ENCODE peak calls at places on chromosomes 11 and 22, in four cellular contexts. G is sigmoid colon; Y is ovary; U is CD8-positive, alpha-beta memory T cell. W is an unnamed sample.

GRCh38 chr11:110587129-110587528 is 125.1 kb downstream of the ARHGAP20 start:
- DNase-seq in G (no peak), Y (no peak), U (no peak), W (no peak)

GRCh38 chr22:31210830-31211503 is 1.1 kb upstream of the LIMK2 start:
- DNase-seq in G (no peak), Y (no peak), U (no peak), W (no peak)

GRCh38 chr11:111528557-111528956 is 12.0 kb upstream of the LAYN start:
- DNase-seq in G (no peak), Y (no peak), U (peak; percentile 18), W (no peak)

GRCh38 chr22:44700456-44700855 is 1.5 kb upstream of the PRR5 start:
- DNase-seq in G (no peak), Y (no peak), U (no peak), W (no peak)

GRCh38 chr11:46560300-46561025 is 33.4 kb downstream of the AMBRA1 start:
- DNase-seq in G (no peak), Y (no peak), U (no peak), W (no peak)

GRCh38 chr11:65214212-65214845 is 32.6 kb downstream of the CAPN1 start:
- DNase-seq in G (no peak), Y (no peak), U (no peak), W (no peak)

GRCh38 chr11:103397369-103397768 is 288.1 kb downstream of the DYNC2H1 start:
- DNase-seq in G (no peak), Y (no peak), U (no peak), W (no peak)

GRCh38 chr11:26985941-26986340 is 8.0 kb upstream of the FIBIN start:
- DNase-seq in G (no peak), Y (no peak), U (no peak), W (no peak)

GRCh38 chr22:32106930-32107329 is 52.2 kb downstream of the C22orf42 start:
- DNase-seq in G (no peak), Y (no peak), U (no peak), W (no peak)

GRCh38 chr22:31538815-31539214 is 42.5 kb downstream of the SFI1 start:
- DNase-seq in G (no peak), Y (no peak), U (no peak), W (no peak)

GRCh38 chr11:118622376-118623290 is 15.2 kb downstream of the PHLDB1 start:
- DNase-seq in G (no peak), Y (no peak), U (no peak), W (peak; percentile 45)

GRCh38 chr22:30204015-30204741 is 42.4 kb downstream of the LIF start:
- DNase-seq in G (no peak), Y (no peak), U (no peak), W (peak; percentile 6)

GRCh38 chr11:961921-962320 is 36.3 kb downstream of the AP2A2 start:
- DNase-seq in G (no peak), Y (no peak), U (no peak), W (no peak)

GRCh38 chr11:73159981-73160777 is 18.1 kb upstream of the FCHSD2 start:
- DNase-seq in G (peak; percentile 52), Y (no peak), U (no peak), W (no peak)

GRCh38 chr22:49576241-49577141 is 251.2 kb downstream of the BRD1 start:
- DNase-seq in G (peak; percentile 52), Y (no peak), U (no peak), W (no peak)

GRCh38 chr11:65185869-65186341 is 4.2 kb downstream of the CAPN1 start:
- DNase-seq in G (no peak), Y (no peak), U (no peak), W (no peak)

GRCh38 chr11:115652501-115652900 is 148.3 kb upstream of the CADM1 start:
- DNase-seq in G (no peak), Y (no peak), U (no peak), W (no peak)
- H3K27ac ChIP-seq in G (no peak overlapping the region), Y (no peak overlapping the region), U (no peak overlapping the region), W (no peak overlapping the region)

GRCh38 chr22:11042116-11042515 is 4485.9 kb upstream of the OR11H1 start:
- DNase-seq in G (no peak), Y (no peak), U (no peak), W (no peak)
- H3K9me3 ChIP-seq in G (peaks cover 19% of the 10 kb centered on the region), Y (peaks cover 9% of the 10 kb centered on the region), U (peaks cover 4% of the 10 kb centered on the region), W (no peaks in the 10 kb centered on the region)

DNA sequence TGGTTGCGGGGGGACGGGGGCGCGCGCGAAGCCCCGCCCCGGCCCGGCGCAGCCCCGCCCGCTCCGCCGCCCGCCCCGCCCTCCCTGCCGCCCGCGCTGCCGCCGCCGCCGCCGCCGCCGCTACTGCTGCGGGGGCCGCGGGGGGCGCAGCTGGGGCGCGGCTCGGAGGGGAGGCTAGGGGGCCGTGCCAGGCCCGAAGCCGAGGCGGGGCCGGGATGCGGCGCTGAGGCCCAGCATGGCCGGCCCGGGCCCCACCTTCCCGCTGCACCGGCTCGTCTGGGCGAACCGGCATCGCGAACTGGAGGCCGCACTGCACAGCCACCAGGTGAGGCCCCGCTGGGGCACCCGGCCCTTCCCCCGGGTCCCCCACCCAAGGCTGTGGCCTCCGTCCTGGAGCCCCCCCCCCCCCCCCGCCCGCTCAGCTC is at the start of gene ANKRD13D:
- DNase-seq in G (peak; percentile 73), Y (no peak), U (no peak), W (no peak)
- H3K4me1 ChIP-seq in G (peaks cover 35% of the 10 kb centered on the region), Y (peaks cover 7% of the 10 kb centered on the region), U (peaks cover 77% of the 10 kb centered on the region), W (peaks cover 12% of the 10 kb centered on the region)

GRCh38 chr11:134518616-134519389 is 106.8 kb upstream of the B3GAT1 start:
- DNase-seq in G (peak; percentile 32), Y (no peak), U (no peak), W (peak; percentile 34)
- H3K27ac ChIP-seq in G (no peak overlapping the region), Y (no peak overlapping the region), U (no peak overlapping the region), W (no peak overlapping the region)

DNA sequence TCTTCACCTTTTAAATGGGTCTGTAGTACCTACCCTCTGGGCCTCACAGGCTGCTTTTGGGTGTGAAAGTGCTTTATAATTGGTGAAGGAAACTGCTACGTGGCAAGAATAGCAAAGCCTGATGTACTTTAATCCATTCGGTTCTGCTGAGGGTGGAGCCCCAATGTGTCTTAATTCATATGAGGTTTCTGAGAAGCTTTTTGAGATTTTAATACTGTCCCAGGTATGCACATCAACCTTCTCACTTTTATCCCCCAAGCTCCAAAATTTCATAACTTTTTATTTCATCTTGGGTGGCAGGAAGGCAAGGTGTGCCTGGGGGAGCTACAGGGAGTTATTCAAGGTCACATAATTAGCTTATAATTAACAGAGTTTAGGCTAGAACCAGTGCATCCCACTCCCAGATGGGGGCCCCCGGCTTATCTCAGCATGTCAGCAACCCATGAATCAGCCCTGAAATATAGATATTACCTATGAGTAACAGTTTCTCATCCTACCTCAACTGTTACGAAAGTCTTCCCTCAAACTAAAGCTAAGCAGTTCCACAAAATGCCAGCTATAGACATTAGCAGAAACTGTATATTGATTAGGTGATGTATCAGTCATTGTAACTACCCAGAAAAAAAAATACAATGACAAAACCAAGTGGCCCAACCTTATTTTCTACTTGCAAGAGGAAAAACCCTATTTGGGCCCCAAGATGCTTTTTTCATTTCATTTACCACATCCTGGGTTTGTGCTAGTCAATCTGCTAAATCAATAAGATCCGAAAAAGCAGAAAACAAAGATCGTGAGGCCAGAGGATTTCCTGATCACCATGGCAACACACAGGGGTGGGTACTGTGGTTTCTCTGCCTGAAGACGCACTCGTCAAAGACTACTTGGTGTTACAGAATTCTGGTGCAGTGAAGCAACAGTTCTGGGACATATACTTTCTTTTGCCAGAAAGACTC is 26.7 kb downstream of the CD44 start:
- DNase-seq in G (no peak), Y (no peak), U (peak; percentile 97), W (no peak)
- H3K9me3 ChIP-seq in G (no peaks in the 10 kb centered on the region), Y (no peaks in the 10 kb centered on the region), U (no peaks in the 10 kb centered on the region), W (no peaks in the 10 kb centered on the region)